ENCODE peak calls at places on chromosomes 16 and 17, in ten cellular contexts. P is stimulated activated naive CD8-positive, alpha-beta T cell treated with anti-CD3 and anti-CD28 coated beads, Interleukin-15, amount 100 ng/mL, for 72 hours; O is A549; G is activated CD8-positive, alpha-beta T cell treated with anti-CD3 and anti-CD28 coated beads for 36 hours; V is naive thymus-derived CD4-positive, alpha-beta T cell; Z is right cardiac atrium; L is PC-3; B is left cardiac atrium; N is gastroesophageal sphincter; Q is memory B cell. J is an unnamed sample.

GRCh38 chr16:86865866-86866675 is 287.7 kb downstream of the FOXL1 start:
- ATAC-seq in P (no peak), Q (no peak), G (no peak), Z (peak; percentile 95), L (peak; percentile 86), B (peak; percentile 97), V (no peak), O (peak; percentile 67), N (peak; percentile 75), J (no peak)

GRCh38 chr17:45104907-45105624 is 27.2 kb downstream of the PLCD3 start:
- ATAC-seq in N (no peak), L (peak; percentile 16), Z (no peak), G (no peak), V (no peak), B (no peak), O (peak; percentile 35), P (no peak), Q (no peak), J (no peak)

GRCh38 chr16:20814761-20815160 is 8.4 kb downstream of the REXO5 start:
- ATAC-seq in O (no peak), Z (no peak), L (peak; percentile 92), V (no peak), N (no peak), B (no peak), P (peak; percentile 79), Q (no peak), G (peak; percentile 56), J (peak; percentile 72)

GRCh38 chr17:33521784-33522183 is 228.7 kb upstream of the ASIC2 start:
- ATAC-seq in Z (no peak), O (peak; percentile 86), Q (no peak), P (peak; percentile 20), G (no peak), B (no peak), L (no peak), V (no peak), N (no peak), J (no peak)

GRCh38 chr16:12295395-12295794 is 318.9 kb downstream of the SNX29 start:
- ATAC-seq in Z (peak; percentile 75), P (no peak), B (no peak), O (no peak), N (no peak), G (no peak), L (no peak), V (no peak), Q (no peak), J (peak; percentile 34)

GRCh38 chr17:70563301-70563820 is 394.0 kb downstream of the KCNJ2 start:
- ATAC-seq in Q (no peak), B (no peak), N (no peak), V (no peak), G (no peak), L (no peak), Z (no peak), P (no peak), O (no peak), J (no peak)

GRCh38 chr17:35315283-35315682 is 58.1 kb downstream of the SLFN11 start:
- ATAC-seq in N (no peak), B (no peak), L (peak; percentile 76), O (no peak), V (no peak), Q (no peak), Z (peak; percentile 75), P (no peak), G (no peak), J (no peak)

GRCh38 chr17:1040216-1040600 is 43.3 kb downstream of the TIMM22 start:
- ATAC-seq in Z (peak; percentile 1), V (no peak), N (no peak), B (peak; percentile 8), P (no peak), L (no peak), G (no peak), O (no peak), Q (no peak), J (no peak)

GRCh38 chr17:27086526-27086925 is 207.4 kb upstream of the WSB1 start:
- ATAC-seq in L (no peak), Z (no peak), N (no peak), B (no peak), O (no peak), G (no peak), Q (no peak), V (no peak), P (no peak), J (no peak)

GRCh38 chr17:83083368-83084201 is 4.2 kb downstream of the METRNL start:
- ATAC-seq in B (no peak), P (peak; percentile 82), Q (no peak), V (peak; percentile 43), Z (peak; percentile 5), N (peak; percentile 48), G (peak; percentile 68), L (peak; percentile 41), O (peak; percentile 26), J (peak; percentile 71)

GRCh38 chr17:81160306-81160705 is 5.0 kb upstream of the PVALEF start:
- ATAC-seq in L (no peak), P (peak; percentile 23), O (no peak), G (peak; percentile 34), Q (peak; percentile 26), Z (peak; percentile 66), B (peak; percentile 55), V (peak; percentile 76), N (no peak), J (peak; percentile 56)

GRCh38 chr17:21058098-21058893 is 15.5 kb upstream of the USP22 start:
- ATAC-seq in Z (no peak), B (no peak), G (no peak), N (no peak), Q (no peak), V (no peak), P (no peak), O (peak; percentile 78), L (peak; percentile 61), J (no peak)

J was measured in activated T-helper 17 cell treated with anti-CD3 and anti-CD28 coated beads, Interleukin-2, amount 50 U/mL, for 72 hours.